ENCODE peak calls at places on chromosomes 16 and 17, in five cellular contexts. K, C, Y, R and J are unnamed samples.

GRCh38 chr17:45942284-45942683 is 47.9 kb downstream of the MAPT start:
- DNase-seq in Y (no peak), R (no peak), C (no peak), K (no peak), J (peak)

GRCh38 chr17:74760404-74761105 is 12.1 kb downstream of the NHERF1 start:
- DNase-seq in K (no peak), C (no peak), Y (no peak), R (peak), J (peak)

GRCh38 chr16:69941251-69942098 is 9.7 kb upstream of the CLEC18A start:
- DNase-seq in Y (no peak), R (no peak), C (no peak), K (no peak), J (no peak)

GRCh38 chr17:17079761-17080160 is 37.5 kb downstream of the MPRIP start:
- DNase-seq in C (no peak), K (no peak), Y (no peak), R (no peak), J (no peak)

GRCh38 chr16:68823401-68823800 is 19.9 kb upstream of the TANGO6 start:
- DNase-seq in Y (no peak), K (no peak), R (no peak), C (no peak), J (no peak)

GRCh38 chr17:82239401-82239925 is 10.6 kb downstream of the SLC16A3 start:
- DNase-seq in R (no peak), Y (no peak), C (no peak), K (no peak), J (no peak)

GRCh38 chr17:19561697-19562318 is 28.2 kb downstream of the SLC47A1 start:
- DNase-seq in C (no peak), R (no peak), Y (no peak), K (no peak), J (no peak)

GRCh38 chr16:88504489-88505404 is 51.7 kb downstream of the ZFPM1 start:
- DNase-seq in K (no peak), R (no peak), Y (peak), C (no peak), J (no peak)

GRCh38 chr17:63443053-63443452 is 3.1 kb downstream of the CYB561 start:
- DNase-seq in K (no peak), Y (no peak), R (no peak), C (no peak), J (peak)

GRCh38 chr17:1946021-1946932 is 78.9 kb downstream of the RTN4RL1 start:
- DNase-seq in R (no peak), C (no peak), Y (peak), K (no peak), J (no peak)

DNA sequence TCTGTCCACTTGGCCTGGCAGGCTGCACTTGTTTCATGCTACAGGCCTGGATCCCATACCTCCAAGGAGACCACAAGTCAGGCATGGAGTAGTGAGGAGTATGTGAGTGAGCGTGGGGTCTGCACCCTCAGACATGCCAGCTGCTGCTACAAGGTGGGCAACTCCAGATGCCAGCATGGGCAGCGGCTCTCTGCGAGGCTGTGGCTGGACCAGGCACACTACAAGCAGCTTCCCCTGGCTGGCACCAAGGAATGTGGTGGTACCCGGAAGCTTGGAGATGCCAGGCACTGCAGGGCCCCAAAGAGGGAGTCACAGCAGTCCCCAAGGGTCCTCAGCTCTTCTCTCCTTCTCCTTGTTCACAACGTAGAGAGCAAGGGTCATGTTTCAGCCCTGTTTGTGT is 16.1 kb upstream of the DNAH9 start:
- DNase-seq in Y (no peak), R (no peak), K (no peak), C (no peak), J (no peak)
- TF ChIP-seq YY1 in Y (no peak), R (no peak), K (no peak), C (no peak), J (no peak)

DNA sequence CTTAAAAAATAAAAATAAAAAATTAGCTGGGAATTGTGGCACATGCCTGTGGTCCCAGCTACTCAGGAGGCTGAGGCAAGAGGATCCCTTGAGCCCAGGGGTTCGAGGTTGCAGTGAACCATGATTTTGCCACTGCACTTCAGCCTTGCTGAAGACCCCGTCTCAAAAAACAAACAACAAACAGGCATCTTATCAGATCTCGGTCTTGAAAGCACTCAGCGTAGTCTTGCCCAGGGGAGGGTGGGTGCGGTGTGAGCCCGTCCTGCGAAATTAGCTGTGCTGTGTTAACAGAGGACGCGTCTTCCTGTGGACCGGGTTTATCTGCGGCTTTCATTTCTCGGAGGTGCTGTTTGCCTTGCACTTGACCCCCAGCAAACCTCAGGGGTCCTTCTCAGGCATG is 5.4 kb downstream of the GAA start:
- DNase-seq in R (no peak), Y (no peak), C (no peak), K (no peak), J (no peak)
- TF ChIP-seq TAF1 in R (no peak), Y (no peak), C (no peak), K (no peak), J (no peak)

GRCh38 chr17:20944014-20944905 is 98.6 kb downstream of the USP22 start:
- DNase-seq in R (no peak), Y (peak), C (no peak), K (no peak), J (no peak)
- TF ChIP-seq YY1 in R (no peak), Y (no peak), C (no peak), K (no peak), J (no peak)

DNA sequence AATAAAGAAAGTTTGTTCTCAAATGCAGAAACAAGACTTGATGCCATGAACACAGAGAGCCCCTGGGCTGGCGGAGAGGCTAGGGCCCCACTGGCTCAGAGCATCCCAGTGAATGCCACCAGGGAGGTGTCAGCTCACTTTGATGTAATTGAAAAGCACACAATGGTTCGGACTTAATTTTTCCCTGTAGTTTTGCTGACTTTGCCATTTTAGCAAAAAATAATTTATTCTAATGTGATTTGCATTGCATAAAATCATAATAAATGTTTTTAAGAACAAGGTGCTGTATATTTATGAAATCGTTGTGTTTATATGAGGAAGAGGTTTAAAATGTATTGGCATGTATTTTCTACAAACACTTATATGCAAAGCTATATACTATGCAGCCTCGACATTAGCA is 140.5 kb downstream of the HS3ST4 start:
- DNase-seq in R (no peak), K (no peak), C (no peak), Y (no peak), J (no peak)
- TF ChIP-seq TAF1 in R (no peak), K (no peak), C (no peak), Y (no peak), J (no peak)

DNA sequence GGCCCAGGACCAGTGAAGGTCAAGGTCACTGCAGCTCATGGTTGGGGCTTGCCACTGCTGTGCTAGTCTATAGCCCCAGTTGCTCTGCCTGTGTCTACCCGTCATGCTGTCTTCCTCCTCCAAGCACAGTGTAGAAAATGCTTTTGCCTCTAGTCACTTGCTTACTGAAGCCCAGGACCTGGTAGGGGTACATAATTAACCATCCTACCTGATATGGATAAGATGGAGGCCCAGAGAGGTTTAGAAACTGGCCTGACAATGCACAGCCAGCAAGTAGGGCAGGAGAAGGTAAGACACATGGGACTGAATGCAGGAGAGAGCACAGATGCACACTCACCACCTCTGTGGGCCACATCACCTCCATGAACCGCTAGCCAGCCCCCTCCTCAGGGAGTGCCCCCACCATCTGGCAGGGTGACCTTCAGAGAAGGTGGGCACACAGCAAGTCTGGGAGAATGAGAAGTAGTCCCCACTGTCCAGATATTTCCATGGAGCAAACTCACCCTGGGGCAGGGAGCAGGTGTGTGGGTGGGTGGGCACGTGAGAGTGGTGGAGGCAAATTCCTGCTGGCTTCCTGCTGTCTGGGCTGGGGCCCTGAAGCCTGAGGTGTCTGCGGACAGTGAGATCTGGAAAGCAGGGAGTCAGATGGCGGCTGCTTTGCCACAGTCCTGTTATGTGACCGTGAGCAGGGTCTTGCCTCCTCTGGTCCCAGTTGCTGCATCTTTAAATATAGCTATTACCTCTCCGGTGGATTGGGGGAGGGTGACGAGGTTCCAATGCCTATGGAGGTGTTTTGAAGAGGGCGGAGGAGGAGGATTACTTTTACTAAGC is 1.0 kb downstream of the CX3CL1 start:
- DNase-seq in R (no peak), C (no peak), Y (peak), K (no peak), J (no peak)
- TF ChIP-seq YY1 in R (no peak), C (no peak), Y (no peak), K (no peak), J (no peak)

GRCh38 chr16:31087971-31088370 is 772 bp downstream of the PRSS53 start:
- DNase-seq in R (no peak), C (no peak), Y (no peak), K (no peak), J (no peak)
- TF ChIP-seq TAF1 in R (no peak), C (no peak), Y (no peak), K (no peak), J (no peak)